ENCODE peak calls at places on chromosomes 13 and 19, in five cellular contexts. One of them, this sample, is unnamed.

GRCh38 chr19:3712663-3713531 is 4.7 kb downstream of the TJP3 start:
- DNase-seq in glutamatergic neuron: no peak
- DNase-seq in NCI-H2171 treated with DMSO at 0.1 percent for 48 hours: no peak
- DNase-seq in GM12891: no peak
- DNase-seq in stimulated activated CD4-positive, alpha-beta T cell treated with anti-CD3 and anti-CD28 coated beads, Interleukin-12 subunit alpha, Interleukin-12 subunit beta, amount 100 ng/mL, for 24 hours: no peak
- DNase-seq in this sample: no peak

GRCh38 chr19:10332158-10332964 is 968 bp downstream of the RAVER1 start:
- DNase-seq in glutamatergic neuron: no peak
- DNase-seq in NCI-H2171 treated with DMSO at 0.1 percent for 48 hours: no peak
- DNase-seq in GM12891: no peak
- DNase-seq in stimulated activated CD4-positive, alpha-beta T cell treated with anti-CD3 and anti-CD28 coated beads, Interleukin-12 subunit alpha, Interleukin-12 subunit beta, amount 100 ng/mL, for 24 hours: no peak
- DNase-seq in this sample: no peak

GRCh38 chr19:10760268-10760944 is 42.5 kb downstream of the DNM2 start:
- DNase-seq in glutamatergic neuron: no peak
- DNase-seq in NCI-H2171 treated with DMSO at 0.1 percent for 48 hours: peak; percentile 72
- DNase-seq in GM12891: no peak
- DNase-seq in stimulated activated CD4-positive, alpha-beta T cell treated with anti-CD3 and anti-CD28 coated beads, Interleukin-12 subunit alpha, Interleukin-12 subunit beta, amount 100 ng/mL, for 24 hours: peak; percentile 15
- DNase-seq in this sample: no peak

GRCh38 chr13:84121456-84121855 is 239.2 kb upstream of the SLITRK1 start:
- DNase-seq in glutamatergic neuron: peak; percentile 33
- DNase-seq in NCI-H2171 treated with DMSO at 0.1 percent for 48 hours: peak; percentile 40
- DNase-seq in GM12891: no peak
- DNase-seq in stimulated activated CD4-positive, alpha-beta T cell treated with anti-CD3 and anti-CD28 coated beads, Interleukin-12 subunit alpha, Interleukin-12 subunit beta, amount 100 ng/mL, for 24 hours: no peak
- DNase-seq in this sample: no peak

GRCh38 chr19:53037101-53038097 is 7.1 kb upstream of the ERVV-2 start:
- DNase-seq in glutamatergic neuron: peak; percentile 76
- DNase-seq in NCI-H2171 treated with DMSO at 0.1 percent for 48 hours: no peak
- DNase-seq in GM12891: no peak
- DNase-seq in stimulated activated CD4-positive, alpha-beta T cell treated with anti-CD3 and anti-CD28 coated beads, Interleukin-12 subunit alpha, Interleukin-12 subunit beta, amount 100 ng/mL, for 24 hours: no peak
- DNase-seq in this sample: no peak

GRCh38 chr19:55080121-55080914 is 4.6 kb downstream of the EPS8L1 start:
- DNase-seq in glutamatergic neuron: peak; percentile 81
- DNase-seq in NCI-H2171 treated with DMSO at 0.1 percent for 48 hours: peak; percentile 91
- DNase-seq in GM12891: no peak
- DNase-seq in stimulated activated CD4-positive, alpha-beta T cell treated with anti-CD3 and anti-CD28 coated beads, Interleukin-12 subunit alpha, Interleukin-12 subunit beta, amount 100 ng/mL, for 24 hours: no peak
- DNase-seq in this sample: peak; percentile 23

GRCh38 chr13:38905861-38906260 is 84.8 kb downstream of the STOML3 start:
- DNase-seq in glutamatergic neuron: no peak
- DNase-seq in NCI-H2171 treated with DMSO at 0.1 percent for 48 hours: no peak
- DNase-seq in GM12891: no peak
- DNase-seq in stimulated activated CD4-positive, alpha-beta T cell treated with anti-CD3 and anti-CD28 coated beads, Interleukin-12 subunit alpha, Interleukin-12 subunit beta, amount 100 ng/mL, for 24 hours: no peak
- DNase-seq in this sample: no peak

GRCh38 chr13:42876810-42877550 is 95.6 kb downstream of the FAM216B start:
- DNase-seq in glutamatergic neuron: no peak
- DNase-seq in NCI-H2171 treated with DMSO at 0.1 percent for 48 hours: no peak
- DNase-seq in GM12891: no peak
- DNase-seq in stimulated activated CD4-positive, alpha-beta T cell treated with anti-CD3 and anti-CD28 coated beads, Interleukin-12 subunit alpha, Interleukin-12 subunit beta, amount 100 ng/mL, for 24 hours: no peak
- DNase-seq in this sample: no peak

GRCh38 chr19:3721131-3721899 is 13.1 kb downstream of the TJP3 start:
- DNase-seq in glutamatergic neuron: peak; percentile 97
- DNase-seq in NCI-H2171 treated with DMSO at 0.1 percent for 48 hours: peak; percentile 93
- DNase-seq in GM12891: peak; percentile 94
- DNase-seq in stimulated activated CD4-positive, alpha-beta T cell treated with anti-CD3 and anti-CD28 coated beads, Interleukin-12 subunit alpha, Interleukin-12 subunit beta, amount 100 ng/mL, for 24 hours: peak; percentile 77
- DNase-seq in this sample: peak; percentile 85

GRCh38 chr13:110552767-110553166 is 8.8 kb downstream of the RAB20 start:
- DNase-seq in glutamatergic neuron: peak; percentile 38
- DNase-seq in NCI-H2171 treated with DMSO at 0.1 percent for 48 hours: no peak
- DNase-seq in GM12891: no peak
- DNase-seq in stimulated activated CD4-positive, alpha-beta T cell treated with anti-CD3 and anti-CD28 coated beads, Interleukin-12 subunit alpha, Interleukin-12 subunit beta, amount 100 ng/mL, for 24 hours: no peak
- DNase-seq in this sample: no peak

GRCh38 chr13:80030491-80030890 is 310.4 kb downstream of the SPRY2 start:
- DNase-seq in glutamatergic neuron: peak; percentile 17
- DNase-seq in NCI-H2171 treated with DMSO at 0.1 percent for 48 hours: no peak
- DNase-seq in GM12891: no peak
- DNase-seq in stimulated activated CD4-positive, alpha-beta T cell treated with anti-CD3 and anti-CD28 coated beads, Interleukin-12 subunit alpha, Interleukin-12 subunit beta, amount 100 ng/mL, for 24 hours: no peak
- DNase-seq in this sample: no peak

GRCh38 chr19:51514866-51515481 is 13.4 kb upstream of the SIGLEC12 start:
- DNase-seq in glutamatergic neuron: no peak
- DNase-seq in NCI-H2171 treated with DMSO at 0.1 percent for 48 hours: peak; percentile 43
- DNase-seq in GM12891: peak; percentile 35
- DNase-seq in stimulated activated CD4-positive, alpha-beta T cell treated with anti-CD3 and anti-CD28 coated beads, Interleukin-12 subunit alpha, Interleukin-12 subunit beta, amount 100 ng/mL, for 24 hours: no peak
- DNase-seq in this sample: no peak

GRCh38 chr13:94550030-94550738 is 45.8 kb downstream of the TGDS start:
- DNase-seq in glutamatergic neuron: no peak
- DNase-seq in NCI-H2171 treated with DMSO at 0.1 percent for 48 hours: no peak
- DNase-seq in GM12891: no peak
- DNase-seq in stimulated activated CD4-positive, alpha-beta T cell treated with anti-CD3 and anti-CD28 coated beads, Interleukin-12 subunit alpha, Interleukin-12 subunit beta, amount 100 ng/mL, for 24 hours: no peak
- DNase-seq in this sample: no peak

GRCh38 chr13:38693168-38693567 is 6.3 kb downstream of the FREM2 start:
- DNase-seq in glutamatergic neuron: no peak
- DNase-seq in NCI-H2171 treated with DMSO at 0.1 percent for 48 hours: no peak
- DNase-seq in GM12891: no peak
- DNase-seq in stimulated activated CD4-positive, alpha-beta T cell treated with anti-CD3 and anti-CD28 coated beads, Interleukin-12 subunit alpha, Interleukin-12 subunit beta, amount 100 ng/mL, for 24 hours: no peak
- DNase-seq in this sample: no peak

GRCh38 chr19:642755-643727 is 3.4 kb downstream of the FGF22 start:
- DNase-seq in glutamatergic neuron: no peak
- DNase-seq in NCI-H2171 treated with DMSO at 0.1 percent for 48 hours: no peak
- DNase-seq in GM12891: no peak
- DNase-seq in stimulated activated CD4-positive, alpha-beta T cell treated with anti-CD3 and anti-CD28 coated beads, Interleukin-12 subunit alpha, Interleukin-12 subunit beta, amount 100 ng/mL, for 24 hours: no peak
- DNase-seq in this sample: no peak

GRCh38 chr19:35908977-35909683 is 1.0 kb upstream of the TYROBP start:
- DNase-seq in glutamatergic neuron: no peak
- DNase-seq in NCI-H2171 treated with DMSO at 0.1 percent for 48 hours: no peak
- DNase-seq in GM12891: no peak
- DNase-seq in stimulated activated CD4-positive, alpha-beta T cell treated with anti-CD3 and anti-CD28 coated beads, Interleukin-12 subunit alpha, Interleukin-12 subunit beta, amount 100 ng/mL, for 24 hours: no peak
- DNase-seq in this sample: no peak

GRCh38 chr13:27182844-27183497 is 11.4 kb upstream of the USP12 start:
- DNase-seq in glutamatergic neuron: no peak
- DNase-seq in NCI-H2171 treated with DMSO at 0.1 percent for 48 hours: no peak
- DNase-seq in GM12891: no peak
- DNase-seq in stimulated activated CD4-positive, alpha-beta T cell treated with anti-CD3 and anti-CD28 coated beads, Interleukin-12 subunit alpha, Interleukin-12 subunit beta, amount 100 ng/mL, for 24 hours: no peak
- DNase-seq in this sample: no peak